ENCODE peak calls at places on chromosomes 5 and 9, in eight cellular contexts. G is HCT116, O is endothelial cell of umbilical vein, S is GM23338, A is K562, Q is GM12878, U is H1, I is HepG2. L is an unnamed sample.

GRCh38 chr9:89716559-89716958 is 111.7 kb downstream of the GADD45G start:
- DNase-seq in G (no peak), O (no peak), S (no peak), A (no peak), Q (no peak), U (no peak), I (no peak), L (no peak)

GRCh38 chr5:50751064-50751657 is 84.7 kb downstream of the PARP8 start:
- DNase-seq in G (peak), O (no peak), S (peak), A (peak), Q (peak), U (no peak), I (peak), L (no peak)

GRCh38 chr5:111676926-111677415 is 80.0 kb downstream of the NREP start:
- DNase-seq in G (no peak), O (no peak), S (no peak), A (no peak), Q (no peak), U (no peak), I (no peak), L (no peak)

GRCh38 chr5:139772392-139772791 is 23.2 kb upstream of the PSD2 start:
- DNase-seq in G (no peak), O (no peak), S (no peak), A (no peak), Q (no peak), U (no peak), I (no peak), L (no peak)

GRCh38 chr5:55530669-55531068 is 4.1 kb downstream of the PLPP1 start:
- DNase-seq in G (no peak), O (no peak), S (peak), A (no peak), Q (no peak), U (no peak), I (no peak), L (no peak)

GRCh38 chr9:110426052-110426709 is 88.5 kb upstream of the TXNDC8 start:
- DNase-seq in G (no peak), O (peak), S (no peak), A (no peak), Q (no peak), U (no peak), I (peak), L (peak)

GRCh38 chr5:181045316-181045715 is 5.2 kb downstream of the BTNL9 start:
- DNase-seq in G (no peak), O (no peak), S (no peak), A (peak), Q (no peak), U (no peak), I (no peak), L (no peak)

GRCh38 chr9:36873247-36873875 is 160.7 kb downstream of the PAX5 start:
- DNase-seq in G (peak), O (peak), S (peak), A (peak), Q (peak), U (peak), I (peak), L (no peak)

GRCh38 chr5:5617024-5617423 is 194.5 kb downstream of the ICE1 start:
- DNase-seq in G (no peak), O (no peak), S (no peak), A (no peak), Q (no peak), U (no peak), I (no peak), L (no peak)

GRCh38 chr5:58710871-58711270 is 128.0 kb downstream of the RAB3C start:
- DNase-seq in G (no peak), O (no peak), S (no peak), A (no peak), Q (no peak), U (no peak), I (no peak), L (no peak)

GRCh38 chr5:72265032-72265903 is 54.8 kb downstream of the MRPS27 start:
- DNase-seq in G (no peak), O (no peak), S (no peak), A (no peak), Q (no peak), U (no peak), I (no peak), L (no peak)

GRCh38 chr5:160837749-160838593 is 14.0 kb downstream of the ATP10B start:
- DNase-seq in G (no peak), O (no peak), S (no peak), A (no peak), Q (no peak), U (no peak), I (no peak), L (no peak)

GRCh38 chr9:6479959-6480358 is 67.0 kb downstream of the UHRF2 start:
- DNase-seq in G (no peak), O (no peak), S (no peak), A (no peak), Q (no peak), U (no peak), I (no peak), L (no peak)

GRCh38 chr9:133050781-133051180 is 11.0 kb upstream of the CEL start:
- DNase-seq in G (no peak), O (peak), S (no peak), A (no peak), Q (no peak), U (no peak), I (no peak), L (no peak)

GRCh38 chr5:135862744-135863143 is 28.3 kb downstream of the SLC25A48 start:
- DNase-seq in G (no peak), O (no peak), S (no peak), A (no peak), Q (no peak), U (no peak), I (no peak), L (no peak)

GRCh38 chr5:1788200-1788599 is 11.4 kb downstream of the MRPL36 start:
- DNase-seq in G (no peak), O (no peak), S (no peak), A (no peak), Q (no peak), U (no peak), I (no peak), L (no peak)

GRCh38 chr9:72383978-72384709 is 19.1 kb upstream of the ZFAND5 start:
- DNase-seq in G (no peak), O (no peak), S (no peak), A (no peak), Q (no peak), U (no peak), I (no peak), L (no peak)

GRCh38 chr9:82273121-82273520 is 284.5 kb downstream of the SPATA31D1 start:
- DNase-seq in G (no peak), O (no peak), S (no peak), A (no peak), Q (no peak), U (no peak), I (no peak), L (no peak)

GRCh38 chr5:10707198-10708187 is 53.5 kb downstream of the DAP start:
- DNase-seq in G (no peak), O (no peak), S (no peak), A (no peak), Q (no peak), U (no peak), I (no peak), L (no peak)

GRCh38 chr9:133031496-133031911 is 707 bp downstream of the GTF3C5 start:
- DNase-seq in G (peak), O (no peak), S (peak), A (no peak), Q (no peak), U (no peak), I (no peak), L (no peak)

GRCh38 chr9:26260238-26260637 is 582.0 kb upstream of the TUSC1 start:
- DNase-seq in G (no peak), O (peak), S (no peak), A (no peak), Q (no peak), U (no peak), I (no peak), L (no peak)

GRCh38 chr9:14652729-14653377 is 40.4 kb downstream of the ZDHHC21 start:
- DNase-seq in G (no peak), O (peak), S (peak), A (peak), Q (no peak), U (no peak), I (peak), L (peak)

GRCh38 chr5:1818784-1819183 is 17.6 kb downstream of the NDUFS6 start:
- DNase-seq in G (no peak), O (no peak), S (no peak), A (no peak), Q (no peak), U (no peak), I (no peak), L (no peak)

GRCh38 chr9:119216891-119217290 is 152.3 kb downstream of the BRINP1 start:
- DNase-seq in G (no peak), O (no peak), S (no peak), A (no peak), Q (no peak), U (no peak), I (no peak), L (peak)

GRCh38 chr5:37771731-37772130 is 68.1 kb downstream of the GDNF start:
- DNase-seq in G (no peak), O (no peak), S (no peak), A (no peak), Q (no peak), U (no peak), I (no peak), L (no peak)

GRCh38 chr5:178117911-178118310 is 4.6 kb downstream of the N4BP3 start:
- DNase-seq in G (no peak), O (no peak), S (no peak), A (no peak), Q (no peak), U (no peak), I (no peak), L (no peak)

GRCh38 chr5:126182901-126183695 is 240.1 kb upstream of the GRAMD2B start:
- DNase-seq in G (no peak), O (no peak), S (no peak), A (no peak), Q (no peak), U (no peak), I (no peak), L (no peak)

GRCh38 chr9:27664136-27664819 is 91.0 kb upstream of the C9orf72 start:
- DNase-seq in G (no peak), O (no peak), S (peak), A (no peak), Q (no peak), U (no peak), I (no peak), L (no peak)

GRCh38 chr5:6633469-6634326 is 458 bp downstream of the SRD5A1 start:
- DNase-seq in G (no peak), O (no peak), S (peak), A (peak), Q (no peak), U (peak), I (no peak), L (no peak)

GRCh38 chr9:124399323-124399962 is 15.8 kb downstream of the PSMB7 start:
- DNase-seq in G (no peak), O (no peak), S (peak), A (no peak), Q (no peak), U (peak), I (no peak), L (no peak)

GRCh38 chr5:181243521-181244307 is at the start of gene RACK1:
- DNase-seq in G (peak), O (peak), S (peak), A (peak), Q (peak), U (peak), I (peak), L (peak)

GRCh38 chr9:6896562-6896961 is 138.8 kb downstream of the KDM4C start:
- DNase-seq in G (no peak), O (peak), S (no peak), A (peak), Q (no peak), U (no peak), I (peak), L (no peak)

GRCh38 chr5:11584008-11584407 is 320.2 kb downstream of the CTNND2 start:
- DNase-seq in G (no peak), O (no peak), S (no peak), A (no peak), Q (no peak), U (no peak), I (no peak), L (peak)

GRCh38 chr5:91145233-91145620 is 237.9 kb downstream of the ARRDC3 start:
- DNase-seq in G (no peak), O (peak), S (no peak), A (no peak), Q (no peak), U (no peak), I (no peak), L (no peak)

GRCh38 chr5:10590226-10591047 is 26.6 kb downstream of the ANKRD33B start:
- DNase-seq in G (no peak), O (peak), S (peak), A (peak), Q (no peak), U (peak), I (no peak), L (peak)

GRCh38 chr9:125992557-125992956 is 245.4 kb downstream of the PBX3 start:
- DNase-seq in G (no peak), O (no peak), S (no peak), A (no peak), Q (no peak), U (no peak), I (no peak), L (no peak)

GRCh38 chr5:40679998-40680681 is 425 bp downstream of the PTGER4 start:
- DNase-seq in G (no peak), O (no peak), S (peak), A (no peak), Q (no peak), U (no peak), I (no peak), L (no peak)

GRCh38 chr9:130150779-130151381 is 21.3 kb upstream of the NCS1 start:
- DNase-seq in G (peak), O (no peak), S (no peak), A (no peak), Q (no peak), U (no peak), I (no peak), L (no peak)
- H3K27ac ChIP-seq in G (no peak), O (peak), S (no peak), A (peak), Q (no peak), U (no peak), I (no peak), L (no peak)

DNA sequence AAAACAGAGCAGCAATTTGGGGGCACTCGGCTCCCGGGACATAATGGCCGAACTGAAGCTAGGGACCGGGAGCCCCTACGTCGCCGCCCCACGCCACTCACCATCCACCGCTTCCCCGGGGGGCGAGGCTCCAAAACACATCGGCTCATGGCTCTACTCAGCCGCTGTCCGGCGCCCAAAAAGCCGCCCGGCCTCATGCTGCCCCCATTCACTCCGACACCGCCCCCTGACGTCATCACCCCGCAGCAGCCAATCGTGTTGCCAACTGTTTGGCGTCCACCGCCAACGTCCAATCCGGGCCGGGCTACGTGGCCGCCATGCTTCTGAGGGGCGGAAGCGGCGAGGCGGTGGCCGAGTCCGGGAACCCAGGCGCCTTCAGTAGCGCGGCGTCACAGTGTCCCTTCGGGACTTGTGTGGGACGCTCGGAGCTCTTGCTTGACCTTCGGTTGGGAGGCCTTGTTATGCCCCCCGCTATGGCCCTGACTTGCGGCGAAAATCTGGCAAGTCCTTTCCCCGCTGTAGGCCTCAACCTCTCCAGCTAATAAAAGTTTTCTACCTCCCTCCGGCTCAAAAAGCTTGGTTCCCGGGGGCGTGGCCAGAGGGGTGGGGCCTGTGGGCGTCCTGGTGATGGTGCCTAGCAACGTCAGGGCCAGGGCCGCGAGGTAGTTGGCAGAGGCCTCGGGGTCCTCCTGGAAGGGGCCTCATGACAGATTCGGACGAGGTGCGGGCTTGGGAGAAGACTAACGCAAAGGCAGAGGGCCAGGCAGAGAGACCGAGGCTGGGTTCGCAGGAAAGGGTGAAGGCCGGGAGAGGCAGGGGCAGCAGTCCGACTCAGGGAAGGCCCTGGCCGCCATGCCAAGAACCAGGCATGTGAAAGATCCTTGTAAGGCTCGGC is at the start of the genes PTRH1 and TTC16:
- DNase-seq in G (peak), O (peak), S (peak), A (peak), Q (peak), U (peak), I (peak), L (peak)
- TF ChIP-seq POLR2AphosphoS5 in G (peak), O (peak), S (peak), A (no peak), Q (peak), U (no peak), I (peak), L (peak)

GRCh38 chr5:171627936-171628335 is 157.7 kb upstream of the SMIM23 start:
- DNase-seq in G (no peak), O (no peak), S (no peak), A (no peak), Q (no peak), U (no peak), I (no peak), L (no peak)

GRCh38 chr5:171629221-171630005 is 156.2 kb upstream of the SMIM23 start:
- DNase-seq in G (peak), O (no peak), S (peak), A (no peak), Q (no peak), U (no peak), I (no peak), L (no peak)

GRCh38 chr5:171630670-171631065 is 154.9 kb upstream of the SMIM23 start:
- DNase-seq in G (no peak), O (no peak), S (no peak), A (no peak), Q (no peak), U (no peak), I (no peak), L (no peak)

GRCh38 chr5:171630047-171630669 is 155.5 kb upstream of the SMIM23 start:
- DNase-seq in G (peak), O (peak), S (peak), A (peak), Q (no peak), U (peak), I (no peak), L (no peak)

GRCh38 chr5:171628344-171628743 is 157.3 kb upstream of the SMIM23 start:
- DNase-seq in G (no peak), O (no peak), S (no peak), A (no peak), Q (no peak), U (no peak), I (no peak), L (no peak)
- TF ChIP-seq EZH2 in G (no peak), O (no peak), S (no peak), A (no peak), Q (no peak), U (no peak), I (no peak), L (no peak)

GRCh38 chr5:132294728-132295504 is 722 bp downstream of the SLC22A4 start:
- DNase-seq in G (peak), O (peak), S (peak), A (peak), Q (no peak), U (no peak), I (no peak), L (no peak)
- H3K27ac ChIP-seq in G (peak), O (peak), S (no peak), A (peak), Q (no peak), U (no peak), I (no peak), L (no peak)

GRCh38 chr5:151107738-151108520 is 27.1 kb upstream of the TNIP1 start:
- DNase-seq in G (no peak), O (no peak), S (no peak), A (no peak), Q (no peak), U (no peak), I (no peak), L (no peak)
- TF ChIP-seq POLR2AphosphoS5 in G (no peak), O (no peak), S (no peak), A (no peak), Q (peak), U (no peak), I (no peak), L (no peak)

GRCh38 chr5:372911-373709 is 51.6 kb downstream of the AHRR start:
- DNase-seq in G (no peak), O (peak), S (peak), A (no peak), Q (no peak), U (peak), I (no peak), L (no peak)
- TF ChIP-seq EZH2 in G (no peak), O (no peak), S (no peak), A (no peak), Q (no peak), U (no peak), I (no peak), L (no peak)

GRCh38 chr5:120465281-120465961 is 1.3 kb downstream of the PRR16 start:
- DNase-seq in G (no peak), O (no peak), S (peak), A (peak), Q (no peak), U (peak), I (no peak), L (no peak)
- H3K27ac ChIP-seq in G (no peak), O (no peak), S (no peak), A (peak), Q (no peak), U (no peak), I (no peak), L (no peak)

GRCh38 chr5:155905359-155905758 is 421.6 kb upstream of the SGCD start:
- DNase-seq in G (no peak), O (no peak), S (no peak), A (no peak), Q (no peak), U (no peak), I (no peak), L (no peak)
- TF ChIP-seq POLR2AphosphoS5 in G (no peak), O (no peak), S (no peak), A (no peak), Q (no peak), U (no peak), I (no peak), L (no peak)

DNA sequence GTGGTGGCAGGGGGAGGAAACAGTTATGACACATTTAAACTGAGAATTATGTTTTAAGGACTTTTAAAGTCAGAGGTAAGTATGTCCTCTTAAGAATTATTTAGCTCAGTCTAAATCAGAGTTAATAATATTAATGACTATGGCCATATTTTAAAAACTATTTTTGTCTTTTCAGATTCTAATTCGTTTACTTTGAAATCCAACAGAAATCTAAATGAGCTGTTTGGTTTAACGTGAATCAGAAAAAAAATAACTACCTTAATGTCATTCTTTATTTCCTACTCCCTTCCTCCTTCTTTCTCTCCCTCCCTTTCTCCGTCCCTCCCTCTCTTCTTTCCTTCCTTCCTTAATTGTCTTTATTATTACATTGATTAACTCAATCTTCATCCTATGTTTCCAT is 14.7 kb downstream of the C1QTNF3 start:
- DNase-seq in G (no peak), O (no peak), S (no peak), A (no peak), Q (no peak), U (no peak), I (no peak), L (no peak)
- TF ChIP-seq EZH2 in G (no peak), O (no peak), S (no peak), A (no peak), Q (no peak), U (no peak), I (no peak), L (no peak)

GRCh38 chr5:93620487-93621339 is 37.7 kb downstream of the NR2F1 start:
- DNase-seq in G (peak), O (peak), S (peak), A (no peak), Q (no peak), U (peak), I (peak), L (no peak)
- H3K27ac ChIP-seq in G (no peak), O (peak), S (no peak), A (no peak), Q (no peak), U (no peak), I (peak), L (no peak)

L was measured in SK-N-MC.